ENCODE peak calls at places on chromosomes 12 and 14, in nine cellular contexts. P, Q, A, Y, D, H, I, V and F are unnamed samples.

GRCh38 chr12:114403690-114404450 is 2.1 kb downstream of the TBX5 start:
- DNase-seq in P (no peak), Q (no peak), A (no peak), Y (no peak), D (no peak), H (no peak), I (no peak), V (no peak), F (no peak)

GRCh38 chr14:58298477-58298879 is at the start of gene ARID4A:
- DNase-seq in P (peak), Q (no peak), A (no peak), Y (no peak), D (peak), H (no peak), I (no peak), V (peak), F (no peak)

GRCh38 chr14:91125801-91126200 is 11.9 kb downstream of the DGLUCY start:
- DNase-seq in P (no peak), Q (no peak), A (no peak), Y (no peak), D (no peak), H (no peak), I (no peak), V (no peak), F (no peak)

GRCh38 chr12:123398177-123398916 is 14.4 kb downstream of the KMT5A start:
- DNase-seq in P (peak), Q (no peak), A (peak), Y (no peak), D (no peak), H (no peak), I (no peak), V (no peak), F (peak)

GRCh38 chr14:88993946-88994345 is 169.5 kb downstream of the TTC8 start:
- DNase-seq in P (no peak), Q (no peak), A (no peak), Y (no peak), D (no peak), H (no peak), I (no peak), V (no peak), F (no peak)

GRCh38 chr12:117875652-117876491 is 92.9 kb downstream of the KSR2 start:
- DNase-seq in P (peak), Q (no peak), A (no peak), Y (no peak), D (no peak), H (peak), I (no peak), V (no peak), F (peak)

GRCh38 chr14:89621009-89621421 is 204.0 kb upstream of the FOXN3 start:
- DNase-seq in P (no peak), Q (no peak), A (no peak), Y (no peak), D (no peak), H (no peak), I (no peak), V (no peak), F (no peak)

GRCh38 chr12:27460471-27460978 is 14.0 kb downstream of the SMCO2 start:
- DNase-seq in P (no peak), Q (no peak), A (no peak), Y (no peak), D (no peak), H (no peak), I (no peak), V (no peak), F (no peak)

GRCh38 chr14:76946753-76947077 is 81.8 kb downstream of the IRF2BPL start:
- DNase-seq in P (no peak), Q (no peak), A (no peak), Y (no peak), D (no peak), H (no peak), I (no peak), V (no peak), F (no peak)

GRCh38 chr14:70567791-70568190 is 32.7 kb downstream of the MED6 start:
- DNase-seq in P (no peak), Q (no peak), A (no peak), Y (peak), D (no peak), H (no peak), I (no peak), V (no peak), F (no peak)

GRCh38 chr14:76337619-76338545 is 38.1 kb upstream of the ESRRB start:
- DNase-seq in P (peak), Q (no peak), A (no peak), Y (no peak), D (no peak), H (no peak), I (no peak), V (no peak), F (no peak)

GRCh38 chr12:12705833-12706520 is 10.0 kb upstream of the GPR19 start:
- DNase-seq in P (no peak), Q (peak), A (no peak), Y (no peak), D (no peak), H (no peak), I (no peak), V (no peak), F (no peak)

GRCh38 chr12:19771858-19772257 is 332.6 kb downstream of the AEBP2 start:
- DNase-seq in P (no peak), Q (no peak), A (no peak), Y (peak), D (no peak), H (no peak), I (no peak), V (no peak), F (no peak)

GRCh38 chr14:75561013-75561432 is 17.4 kb upstream of the FLVCR2 start:
- DNase-seq in P (peak), Q (no peak), A (peak), Y (no peak), D (peak), H (peak), I (no peak), V (no peak), F (peak)

GRCh38 chr12:129693731-129694130 is 210.1 kb downstream of the TMEM132D start:
- DNase-seq in P (no peak), Q (no peak), A (no peak), Y (no peak), D (no peak), H (no peak), I (no peak), V (no peak), F (no peak)

GRCh38 chr12:69497308-69498026 is 27.3 kb downstream of the FRS2 start:
- DNase-seq in P (no peak), Q (no peak), A (no peak), Y (no peak), D (no peak), H (no peak), I (peak), V (no peak), F (no peak)

GRCh38 chr12:60052483-60052882 is 456.7 kb downstream of the SLC16A7 start:
- DNase-seq in P (no peak), Q (no peak), A (no peak), Y (no peak), D (no peak), H (no peak), I (no peak), V (no peak), F (no peak)

GRCh38 chr14:55704654-55705053 is 124.6 kb downstream of the KTN1 start:
- DNase-seq in P (no peak), Q (no peak), A (no peak), Y (no peak), D (no peak), H (no peak), I (no peak), V (no peak), F (no peak)

GRCh38 chr14:69428289-69428998 is 30.0 kb downstream of the SLC39A9 start:
- DNase-seq in P (no peak), Q (no peak), A (no peak), Y (no peak), D (no peak), H (no peak), I (no peak), V (no peak), F (no peak)

GRCh38 chr12:100248886-100249285 is 18.0 kb downstream of the DEPDC4 start:
- DNase-seq in P (no peak), Q (no peak), A (no peak), Y (no peak), D (no peak), H (no peak), I (no peak), V (no peak), F (no peak)

GRCh38 chr12:126385785-126386184 is 1320.5 kb downstream of the AACS start:
- DNase-seq in P (no peak), Q (no peak), A (no peak), Y (no peak), D (no peak), H (no peak), I (no peak), V (no peak), F (no peak)

GRCh38 chr14:95359974-95360826 is 40.5 kb upstream of the CLMN start:
- DNase-seq in P (peak), Q (no peak), A (no peak), Y (no peak), D (peak), H (no peak), I (no peak), V (no peak), F (peak)

GRCh38 chr14:75232597-75232996 is 46.0 kb upstream of the FOS start:
- DNase-seq in P (no peak), Q (peak), A (no peak), Y (no peak), D (no peak), H (no peak), I (no peak), V (no peak), F (no peak)

GRCh38 chr14:33457617-33458016 is 493.3 kb downstream of the EGLN3 start:
- DNase-seq in P (no peak), Q (no peak), A (no peak), Y (no peak), D (no peak), H (no peak), I (no peak), V (no peak), F (no peak)

GRCh38 chr12:21502164-21502496 is 541 bp downstream of the GOLT1B start:
- DNase-seq in P (peak), Q (peak), A (peak), Y (no peak), D (peak), H (no peak), I (peak), V (no peak), F (no peak)

GRCh38 chr12:100986595-100987547 is 192.3 kb downstream of the ANO4 start:
- DNase-seq in P (no peak), Q (no peak), A (no peak), Y (peak), D (no peak), H (no peak), I (no peak), V (no peak), F (no peak)

GRCh38 chr12:28340261-28340660 is 150.0 kb downstream of the CCDC91 start:
- DNase-seq in P (no peak), Q (no peak), A (no peak), Y (peak), D (no peak), H (no peak), I (no peak), V (no peak), F (no peak)

GRCh38 chr12:97557116-97557515 is 94.5 kb downstream of the RMST start:
- DNase-seq in P (no peak), Q (no peak), A (no peak), Y (no peak), D (no peak), H (no peak), I (no peak), V (no peak), F (no peak)

GRCh38 chr14:101939771-101940170 is 24.6 kb upstream of the DYNC1H1 start:
- DNase-seq in P (no peak), Q (no peak), A (no peak), Y (no peak), D (peak), H (no peak), I (no peak), V (no peak), F (no peak)

GRCh38 chr12:79522237-79522636 is 168.5 kb downstream of the PAWR start:
- DNase-seq in P (no peak), Q (no peak), A (no peak), Y (no peak), D (no peak), H (no peak), I (no peak), V (no peak), F (no peak)

GRCh38 chr12:39300799-39301198 is 142.1 kb downstream of the KIF21A start:
- DNase-seq in P (no peak), Q (no peak), A (no peak), Y (no peak), D (no peak), H (no peak), I (no peak), V (no peak), F (no peak)

GRCh38 chr12:93079271-93079670 is 150.2 kb upstream of the EEA1 start:
- DNase-seq in P (no peak), Q (no peak), A (no peak), Y (no peak), D (no peak), H (no peak), I (no peak), V (no peak), F (peak)